ENCODE peak calls at places on chromosomes 1 and 21, in eight cellular contexts. C is BE2C, Y is coronary artery, N is heart right ventricle, J is brain microvascular endothelial cell, Z is PC-3, F is OCI-LY7, O is Peyer's patch. R is an unnamed sample.
A peak's percentile ranks its signal among the peaks of the same experiment; 100 is the strongest.

GRCh38 chr1:111656093-111657017 is 36.8 kb downstream of the RAP1A start:
- DNase-seq in C (peak; percentile 38), Y (no peak), N (peak; percentile 41), J (peak; percentile 31), Z (peak; percentile 71), F (peak; percentile 48), O (no peak), R (peak; percentile 58)

GRCh38 chr1:201648066-201648910 is 109.4 kb downstream of the NAV1 start:
- DNase-seq in C (peak; percentile 66), Y (no peak), N (peak; percentile 80), J (peak; percentile 58), Z (peak; percentile 27), F (no peak), O (no peak), R (peak; percentile 79)

GRCh38 chr1:1259540-1259939 is 13.0 kb upstream of the C1QTNF12 start:
- DNase-seq in C (no peak), Y (no peak), N (no peak), J (no peak), Z (no peak), F (no peak), O (no peak), R (no peak)

GRCh38 chr1:63713041-63713440 is 60.8 kb upstream of the ROR1 start:
- DNase-seq in C (no peak), Y (no peak), N (no peak), J (no peak), Z (no peak), F (no peak), O (no peak), R (no peak)

GRCh38 chr1:162562452-162562828 is 918 bp downstream of the UAP1 start:
- DNase-seq in C (no peak), Y (no peak), N (no peak), J (no peak), Z (peak; percentile 80), F (no peak), O (no peak), R (peak; percentile 83)

GRCh38 chr1:178057863-178058576 is 35.9 kb upstream of the RASAL2 start:
- DNase-seq in C (no peak), Y (no peak), N (peak; percentile 77), J (peak; percentile 72), Z (no peak), F (no peak), O (no peak), R (peak; percentile 81)

GRCh38 chr1:21937372-21938121 is 437 bp upstream of the HSPG2 start:
- DNase-seq in C (peak; percentile 72), Y (no peak), N (peak; percentile 85), J (peak; percentile 55), Z (peak; percentile 84), F (peak; percentile 77), O (peak; percentile 71), R (peak; percentile 78)

GRCh38 chr21:35578831-35579470 is 481.4 kb downstream of the SETD4 start:
- DNase-seq in C (no peak), Y (no peak), N (no peak), J (no peak), Z (no peak), F (no peak), O (no peak), R (peak; percentile 52)

GRCh38 chr1:32242341-32242851 is 4.6 kb upstream of the FAM167B start:
- DNase-seq in C (no peak), Y (no peak), N (peak; percentile 57), J (no peak), Z (no peak), F (no peak), O (no peak), R (peak; percentile 32)

GRCh38 chr1:16162163-16162822 is 6.4 kb upstream of the EPHA2 start:
- DNase-seq in C (no peak), Y (no peak), N (no peak), J (no peak), Z (no peak), F (no peak), O (peak; percentile 61), R (no peak)

GRCh38 chr1:94050263-94050662 is 70.7 kb downstream of the ABCA4 start:
- DNase-seq in C (no peak), Y (no peak), N (no peak), J (no peak), Z (peak; percentile 82), F (no peak), O (no peak), R (peak; percentile 62)

GRCh38 chr1:6962390-6962955 is 177.2 kb downstream of the CAMTA1 start:
- DNase-seq in C (peak; percentile 25), Y (no peak), N (peak; percentile 73), J (no peak), Z (no peak), F (peak; percentile 66), O (peak; percentile 43), R (no peak)

GRCh38 chr1:245378352-245379144 is 223.8 kb downstream of the KIF26B start:
- DNase-seq in C (no peak), Y (no peak), N (no peak), J (no peak), Z (no peak), F (no peak), O (no peak), R (no peak)

GRCh38 chr1:162822391-162823200 is 32.1 kb downstream of the HSD17B7 start:
- DNase-seq in C (peak; percentile 66), Y (peak; percentile 71), N (no peak), J (no peak), Z (peak; percentile 42), F (no peak), O (no peak), R (no peak)

GRCh38 chr1:220680085-220680687 is 10.0 kb upstream of the C1orf115 start:
- DNase-seq in C (peak; percentile 26), Y (no peak), N (no peak), J (no peak), Z (peak; percentile 73), F (peak; percentile 16), O (no peak), R (peak; percentile 31)

GRCh38 chr1:38133304-38133703 is 86.7 kb upstream of the POU3F1 start:
- DNase-seq in C (no peak), Y (no peak), N (no peak), J (no peak), Z (no peak), F (no peak), O (no peak), R (no peak)

GRCh38 chr1:15153842-15154479 is 414 bp downstream of the TMEM51 start:
- DNase-seq in C (peak; percentile 67), Y (no peak), N (peak; percentile 48), J (peak; percentile 32), Z (peak; percentile 69), F (no peak), O (no peak), R (peak; percentile 40)

GRCh38 chr1:16208270-16208987 is 4.0 kb downstream of the ARHGEF19 start:
- DNase-seq in C (peak; percentile 75), Y (no peak), N (no peak), J (peak; percentile 40), Z (peak; percentile 22), F (no peak), O (no peak), R (no peak)

GRCh38 chr1:44946720-44947059 is 39.7 kb downstream of the EIF2B3 start:
- DNase-seq in C (no peak), Y (no peak), N (no peak), J (peak; percentile 22), Z (no peak), F (no peak), O (no peak), R (no peak)

DNA sequence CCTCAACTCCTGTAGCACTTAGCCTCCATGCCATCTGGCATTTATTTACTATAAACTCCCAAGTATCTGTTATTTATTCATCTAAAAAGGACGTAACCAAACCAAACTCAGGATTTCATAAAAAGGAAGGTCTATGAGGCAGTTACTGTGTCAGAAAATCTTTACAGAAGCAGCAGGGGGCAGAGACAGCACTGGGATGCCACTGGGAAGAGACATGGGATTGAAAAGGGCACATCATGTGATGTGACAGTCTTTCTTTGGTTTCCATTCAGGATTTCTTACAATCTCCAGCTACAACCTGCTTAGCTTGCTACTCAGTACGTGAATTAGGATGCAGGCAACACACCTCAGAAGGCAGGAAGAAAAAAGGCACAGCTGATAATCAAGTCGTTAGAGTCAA is 31.2 kb downstream of the SPRTN start:
- DNase-seq in C (no peak), Y (no peak), N (no peak), J (no peak), Z (peak; percentile 22), F (no peak), O (no peak), R (no peak)
- TF ChIP-seq CTCF in C (peak; percentile 37), Y (no peak), N (peak; percentile 19), J (peak; percentile 35), Z (peak; percentile 58), F (no peak), O (no peak), R (peak; percentile 15)

DNA sequence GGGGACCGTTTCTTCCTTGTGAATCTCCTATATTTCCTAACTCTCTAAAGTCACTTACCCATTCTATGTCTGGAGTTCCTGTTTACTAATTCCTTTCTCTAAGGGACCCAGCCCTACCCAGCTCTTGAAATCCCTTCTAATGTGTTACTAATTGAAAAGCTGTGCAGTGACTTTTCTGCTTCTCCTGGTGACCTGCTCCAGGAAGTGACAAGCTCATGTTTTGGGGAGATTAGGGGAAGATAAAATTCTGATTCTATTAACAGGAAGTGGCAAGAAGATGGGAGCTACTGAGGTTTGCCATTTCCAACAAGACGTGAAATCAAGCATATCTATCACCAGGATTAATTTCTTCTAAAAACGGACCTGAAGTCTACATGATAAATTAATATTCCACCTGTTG is 4.1 kb upstream of the SAMSN1 start:
- DNase-seq in C (no peak), Y (no peak), N (no peak), J (no peak), Z (no peak), F (no peak), O (no peak), R (no peak)
- H3K4me3 ChIP-seq in C (no peak overlapping the region), Y (no peak overlapping the region), N (no peak overlapping the region), J (no peak overlapping the region), Z (no peak overlapping the region), F (no peak overlapping the region), O (no peak overlapping the region), R (no peak overlapping the region)

GRCh38 chr1:18936814-18937481 is 19.5 kb downstream of the IFFO2 start:
- DNase-seq in C (no peak), Y (no peak), N (no peak), J (no peak), Z (no peak), F (no peak), O (no peak), R (no peak)
- TF ChIP-seq CTCF in C (no peak), Y (no peak), N (no peak), J (no peak), Z (no peak), F (no peak), O (no peak), R (no peak)

DNA sequence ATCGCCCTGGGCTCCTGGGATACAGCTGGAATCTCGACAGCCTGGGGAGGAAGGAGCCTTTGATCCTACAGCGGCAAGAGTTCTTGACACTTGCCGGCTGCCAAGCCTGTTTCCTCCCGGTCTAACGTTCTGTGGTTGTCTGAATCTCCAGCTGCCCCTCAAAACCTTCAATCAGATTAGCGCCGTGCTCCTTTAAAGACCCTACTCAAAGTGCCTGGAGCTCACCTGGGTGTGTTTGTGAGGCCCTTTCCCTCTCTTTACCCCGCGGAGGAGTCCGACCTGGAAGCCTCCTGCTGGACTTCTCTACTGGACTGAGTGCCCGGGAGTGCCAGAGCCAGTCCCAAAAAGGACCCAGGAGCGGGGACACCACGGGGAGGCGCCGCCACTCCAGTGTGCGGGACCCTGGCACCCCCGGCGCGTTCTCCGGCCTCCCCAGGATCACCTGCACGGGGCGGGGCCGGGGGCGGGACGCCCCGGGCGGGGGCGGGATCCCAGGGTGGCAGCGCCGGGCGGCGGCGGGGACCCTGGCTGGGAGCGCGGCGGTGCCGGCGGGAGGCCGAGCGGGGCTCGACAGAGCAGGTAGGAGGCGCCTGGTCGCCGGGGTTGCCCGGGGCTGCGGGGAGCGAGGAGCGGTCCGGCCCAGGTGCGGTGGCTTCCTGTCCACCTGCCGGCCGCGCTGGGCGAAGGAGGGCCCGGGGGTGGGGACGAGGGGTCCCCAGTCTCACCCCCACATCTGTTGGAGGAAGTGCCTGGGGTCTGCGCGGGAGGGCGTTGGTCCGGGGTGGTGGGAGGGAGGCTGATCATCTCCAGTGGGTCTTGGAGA is at the start of gene NCMAP:
- DNase-seq in C (no peak), Y (no peak), N (no peak), J (no peak), Z (peak; percentile 40), F (peak; percentile 48), O (peak; percentile 39), R (no peak)
- H3K4me3 ChIP-seq in C (no peak within 1 kb of the TSS), Y (peak within 1 kb of the TSS; percentile 26), N (peak within 1 kb of the TSS; percentile 27), J (no peak within 1 kb of the TSS), Z (peak within 1 kb of the TSS; percentile 63), F (peak within 1 kb of the TSS; percentile 63), O (peak within 1 kb of the TSS; percentile 76), R (no peak within 1 kb of the TSS)

R was measured in AG10803.